ENCODE peak calls at places on chromosomes 4 and X, in eight cellular contexts. G is NCI-H510A treated with DMSO at 0.1 percent for 48 hours; J is GM13976; L is HS-5; S is upper lobe of left lung; A is stimulated activated CD8-positive, alpha-beta memory T cell treated with anti-CD3 and anti-CD28 coated beads, Interleukin-7, amount 100 ng/mL, for 1 hour; O is omental fat pad; U is NCI-H748 treated with DMSO at 0.1 percent for 48 hours. D is an unnamed sample.
A peak's percentile ranks its signal among the peaks of the same experiment; 100 is the strongest.

GRCh38 chr4:176377705-176378302 is 58.0 kb downstream of the SPCS3 start:
- DNase-seq in O (no peak), G (peak; percentile 73), L (no peak), U (peak; percentile 56), S (no peak), J (peak; percentile 37), A (no peak), D (peak; percentile 12)

GRCh38 chr4:73761856-73762255 is 21.5 kb downstream of the CXCL8 start:
- DNase-seq in J (no peak), O (no peak), G (no peak), S (no peak), L (no peak), A (no peak), U (peak; percentile 2), D (no peak)

GRCh38 chr4:109214622-109215350 is 87.7 kb downstream of the COL25A1 start:
- DNase-seq in O (no peak), A (no peak), G (no peak), J (no peak), S (no peak), L (no peak), U (no peak), D (no peak)

GRCh38 chr4:155405059-155405458 is 28.3 kb upstream of the MAP9 start:
- DNase-seq in G (no peak), S (no peak), A (no peak), O (no peak), J (no peak), L (no peak), U (no peak), D (no peak)

GRCh38 chr4:117777721-117778120 is 256.6 kb upstream of the NDST3 start:
- DNase-seq in U (no peak), S (no peak), O (no peak), L (no peak), A (no peak), G (no peak), J (no peak), D (no peak)

GRCh38 chrX:4754878-4755604 is 1041.6 kb upstream of the PRKX start:
- DNase-seq in O (no peak), L (no peak), U (no peak), G (no peak), J (no peak), S (no peak), A (no peak), D (no peak)

GRCh38 chrX:79259073-79259689 is 108.0 kb downstream of the ITM2A start:
- DNase-seq in O (no peak), A (peak; percentile 20), G (no peak), S (no peak), U (no peak), J (peak; percentile 16), L (no peak), D (no peak)

GRCh38 chr4:1767770-1768366 is 25.2 kb upstream of the FGFR3 start:
- DNase-seq in G (peak; percentile 9), U (no peak), J (peak; percentile 76), O (no peak), L (no peak), A (no peak), S (no peak), D (peak; percentile 97)

GRCh38 chr4:57076646-57077045 is 33.5 kb downstream of the IGFBP7 start:
- DNase-seq in U (no peak), S (no peak), L (no peak), O (no peak), A (no peak), G (no peak), J (no peak), D (no peak)

GRCh38 chr4:4693258-4693657 is 151.4 kb upstream of the STX18 start:
- DNase-seq in G (no peak), S (no peak), J (peak; percentile 42), U (no peak), A (no peak), L (peak; percentile 19), O (no peak), D (no peak)

GRCh38 chr4:102344955-102345794 is at the start of gene SLC39A8:
- DNase-seq in J (peak; percentile 93), S (peak; percentile 97), U (peak; percentile 55), O (peak; percentile 66), L (no peak), A (peak; percentile 65), G (peak; percentile 47), D (peak; percentile 88)

GRCh38 chrX:149060921-149061320 is 444.2 kb downstream of the IDS start:
- DNase-seq in J (no peak), G (no peak), A (no peak), U (no peak), O (no peak), S (no peak), L (no peak), D (no peak)

GRCh38 chr4:36508390-36508789 is 227.0 kb downstream of the DTHD1 start:
- DNase-seq in J (no peak), L (no peak), O (no peak), A (no peak), G (no peak), S (no peak), U (no peak), D (no peak)

GRCh38 chr4:168154546-168155277 is 62.4 kb downstream of the ANXA10 start:
- DNase-seq in S (no peak), U (no peak), L (no peak), O (no peak), J (no peak), A (no peak), G (no peak), D (no peak)

GRCh38 chr4:6499241-6499605 is 26.8 kb upstream of the PPP2R2C start:
- DNase-seq in J (no peak), O (no peak), G (no peak), A (no peak), U (no peak), S (no peak), L (no peak), D (no peak)

GRCh38 chrX:153317996-153318722 is 3.4 kb downstream of the PNMA6F start:
- DNase-seq in U (no peak), J (no peak), L (no peak), S (peak; percentile 43), G (no peak), O (no peak), A (no peak), D (no peak)

GRCh38 chr4:123599920-123600394 is 203.4 kb downstream of the SPRY1 start:
- DNase-seq in J (peak; percentile 39), L (no peak), O (no peak), U (peak; percentile 17), G (no peak), A (peak; percentile 30), S (peak; percentile 72), D (peak; percentile 49)

GRCh38 chr4:40515037-40515397 is 114.6 kb downstream of the RBM47 start:
- DNase-seq in S (no peak), A (no peak), G (no peak), L (no peak), O (no peak), U (no peak), J (no peak), D (no peak)

GRCh38 chr4:7299051-7299907 is 106.9 kb downstream of the SORCS2 start:
- DNase-seq in S (no peak), O (no peak), A (no peak), U (no peak), J (no peak), G (no peak), L (no peak), D (peak; percentile 68)

GRCh38 chr4:123415977-123416376 is 19.4 kb downstream of the SPRY1 start:
- DNase-seq in A (peak; percentile 10), G (no peak), O (no peak), S (no peak), L (no peak), U (no peak), J (no peak), D (no peak)

GRCh38 chrX:69063486-69063885 is 101.8 kb downstream of the PJA1 start:
- DNase-seq in G (no peak), A (no peak), S (no peak), U (no peak), J (no peak), O (no peak), L (no peak), D (no peak)

GRCh38 chr4:52799813-52800212 is 48.6 kb upstream of the ERVMER34-1 start:
- DNase-seq in L (no peak), A (no peak), O (no peak), J (no peak), S (no peak), G (no peak), U (no peak), D (no peak)

GRCh38 chr4:80361329-80361900 is 25.9 kb downstream of the CFAP299 start:
- DNase-seq in G (peak; percentile 10), A (no peak), S (no peak), L (peak; percentile 23), J (peak; percentile 32), O (no peak), U (peak; percentile 1), D (peak; percentile 4)

GRCh38 chr4:172143605-172144314 is 330.6 kb downstream of the GALNTL6 start:
- DNase-seq in J (no peak), S (no peak), L (no peak), O (no peak), U (no peak), A (no peak), G (no peak), D (no peak)

GRCh38 chr4:177119693-177120092 is 190.0 kb upstream of the NEIL3 start:
- DNase-seq in L (no peak), S (no peak), O (no peak), A (no peak), U (no peak), G (no peak), J (no peak), D (no peak)

GRCh38 chr4:125492957-125493356 is 178.2 kb downstream of the FAT4 start:
- DNase-seq in S (no peak), G (no peak), J (no peak), O (no peak), L (no peak), A (no peak), U (no peak), D (no peak)

GRCh38 chr4:85474818-85475630 is at the start of gene ARHGAP24:
- DNase-seq in U (peak; percentile 66), A (no peak), S (peak; percentile 88), L (peak; percentile 65), J (peak; percentile 78), G (peak; percentile 96), O (peak; percentile 67), D (peak; percentile 80)

GRCh38 chrX:4825550-4825949 is 1112.1 kb upstream of the PRKX start:
- DNase-seq in U (no peak), O (no peak), S (no peak), G (no peak), L (no peak), A (no peak), J (no peak), D (no peak)

GRCh38 chr4:71683309-71683708 is 100.6 kb downstream of the GC start:
- DNase-seq in L (no peak), O (no peak), G (no peak), S (no peak), J (no peak), U (no peak), A (no peak), D (no peak)

GRCh38 chr4:2138846-2139500 is 79.8 kb downstream of the NAT8L start:
- DNase-seq in O (no peak), S (peak; percentile 68), A (no peak), L (no peak), J (no peak), U (no peak), G (no peak), D (peak; percentile 61)

GRCh38 chrX:96770315-96770714 is 85.7 kb downstream of the DIAPH2 start:
- DNase-seq in G (peak; percentile 4), J (no peak), L (no peak), A (no peak), O (no peak), S (no peak), U (no peak), D (no peak)

GRCh38 chr4:723706-724105 is 18.1 kb downstream of the PCGF3 start:
- DNase-seq in S (peak; percentile 82), G (no peak), L (no peak), A (no peak), O (no peak), J (no peak), U (no peak), D (no peak)

GRCh38 chr4:3303445-3303824 is 10.6 kb downstream of the RGS12 start:
- DNase-seq in G (no peak), O (no peak), S (no peak), L (no peak), J (no peak), U (no peak), A (no peak), D (no peak)

GRCh38 chr4:165325732-165326512 is 1.5 kb upstream of the MSMO1 start:
- DNase-seq in G (no peak), O (no peak), J (no peak), L (peak; percentile 81), U (no peak), S (no peak), A (no peak), D (no peak)